ENCODE peak calls at places on chromosomes 1 and 21, in four cellular contexts. T is naive thymus-derived CD4-positive, alpha-beta T cell; I is fibroblast of lung; K is neural progenitor cell. M is an unnamed sample.

GRCh38 chr1:204997616-204998015 is 45.4 kb upstream of the CNTN2 start:
- DNase-seq in T (no peak), I (no peak), K (no peak), M (no peak)

GRCh38 chr1:102837551-102837950 is 270.8 kb downstream of the COL11A1 start:
- DNase-seq in T (no peak), I (no peak), K (no peak), M (no peak)

GRCh38 chr1:3992103-3992556 is 92.1 kb upstream of the C1orf174 start:
- DNase-seq in T (no peak), I (no peak), K (no peak), M (no peak)

GRCh38 chr1:88300864-88301263 is 383.2 kb upstream of the PKN2 start:
- DNase-seq in T (no peak), I (no peak), K (no peak), M (no peak)

GRCh38 chr1:37305108-37305507 is 169.3 kb upstream of the ZC3H12A start:
- DNase-seq in T (no peak), I (no peak), K (no peak), M (no peak)

GRCh38 chr1:244654284-244655038 is 1.5 kb downstream of the DESI2 start:
- DNase-seq in T (no peak), I (no peak), K (no peak), M (no peak)

GRCh38 chr1:42736152-42736551 is 3.9 kb downstream of the CLDN19 start:
- DNase-seq in T (no peak), I (no peak), K (peak; percentile 32), M (no peak)

GRCh38 chr1:234537236-234537635 is 58.3 kb upstream of the TARBP1 start:
- DNase-seq in T (no peak), I (no peak), K (no peak), M (no peak)

GRCh38 chr1:214241060-214241459 is 39.9 kb upstream of the SMYD2 start:
- DNase-seq in T (no peak), I (no peak), K (no peak), M (no peak)

GRCh38 chr1:30274176-30274936 is 449.0 kb downstream of the MATN1 start:
- DNase-seq in T (no peak), I (no peak), K (peak; percentile 16), M (no peak)

GRCh38 chr1:169601096-169601881 is 15.0 kb upstream of the F5 start:
- DNase-seq in T (no peak), I (peak; percentile 25), K (peak; percentile 20), M (no peak)

GRCh38 chr1:67855944-67856343 is 22.7 kb upstream of the GNG12 start:
- DNase-seq in T (no peak), I (peak; percentile 53), K (no peak), M (no peak)

GRCh38 chr1:67484492-67484891 is 54.3 kb upstream of the SERBP1 start:
- DNase-seq in T (no peak), I (no peak), K (peak; percentile 57), M (no peak)

GRCh38 chr1:23483327-23484252 is at the start of gene ASAP3:
- DNase-seq in T (no peak), I (peak; percentile 75), K (peak; percentile 54), M (no peak)

GRCh38 chr1:117612517-117613248 is 6.8 kb downstream of the TENT5C start:
- DNase-seq in T (no peak), I (peak; percentile 90), K (no peak), M (no peak)

GRCh38 chr21:14875704-14876364 is 189.0 kb downstream of the NRIP1 start:
- DNase-seq in T (no peak), I (peak; percentile 25), K (no peak), M (no peak)

GRCh38 chr1:213649373-213649772 is 338.4 kb upstream of the PROX1 start:
- DNase-seq in T (no peak), I (no peak), K (no peak), M (no peak)

GRCh38 chr1:219965950-219966349 is 37.6 kb upstream of the SLC30A10 start:
- DNase-seq in T (no peak), I (no peak), K (no peak), M (no peak)

GRCh38 chr1:3707298-3707938 is 44.8 kb upstream of the CCDC27 start:
- DNase-seq in T (no peak), I (no peak), K (peak; percentile 82), M (no peak)

GRCh38 chr1:200414657-200415056 is 4.8 kb upstream of the ZNF281 start:
- DNase-seq in T (no peak), I (no peak), K (no peak), M (no peak)

GRCh38 chr1:7672864-7673263 is 98.2 kb upstream of the VAMP3 start:
- DNase-seq in T (no peak), I (no peak), K (no peak), M (no peak)

GRCh38 chr1:16625497-16626408 is 12.4 kb upstream of the NBPF1 start:
- DNase-seq in T (no peak), I (no peak), K (no peak), M (no peak)

GRCh38 chr1:186442651-186443114 is 18.2 kb downstream of the PDC start:
- DNase-seq in T (no peak), I (peak; percentile 90), K (no peak), M (no peak)

GRCh38 chr21:46153259-46154154 is 1.9 kb downstream of the FTCD start:
- DNase-seq in T (peak; percentile 34), I (no peak), K (peak; percentile 80), M (no peak)

GRCh38 chr1:113021430-113022085 is 51.4 kb upstream of the LRIG2 start:
- DNase-seq in T (no peak), I (no peak), K (no peak), M (no peak)

GRCh38 chr21:39316062-39316461 is 2.6 kb upstream of the BRWD1 start:
- DNase-seq in T (no peak), I (no peak), K (no peak), M (no peak)

GRCh38 chr21:14306143-14306907 is 76.6 kb downstream of the HSPA13 start:
- DNase-seq in T (no peak), I (no peak), K (no peak), M (no peak)

GRCh38 chr1:56799605-56800398 is 19.4 kb downstream of the FYB2 start:
- DNase-seq in T (no peak), I (peak; percentile 88), K (no peak), M (no peak)

GRCh38 chr1:15684042-15684461 is at the start of gene PLEKHM2:
- DNase-seq in T (peak; percentile 55), I (peak; percentile 40), K (peak; percentile 77), M (no peak)

GRCh38 chr1:152901631-152902030 is 6.7 kb upstream of the IVL start:
- DNase-seq in T (no peak), I (no peak), K (no peak), M (no peak)

GRCh38 chr1:168512864-168513595 is 30.8 kb downstream of the XCL2 start:
- DNase-seq in T (no peak), I (no peak), K (no peak), M (no peak)

GRCh38 chr1:63935553-63935952 is 161.7 kb downstream of the ROR1 start:
- DNase-seq in T (no peak), I (no peak), K (no peak), M (no peak)

GRCh38 chr21:30102881-30103280 is 63.7 kb downstream of the CLDN17 start:
- DNase-seq in T (no peak), I (no peak), K (peak; percentile 55), M (no peak)

GRCh38 chr1:161198877-161199431 is at the start of gene ADAMTS4:
- DNase-seq in T (no peak), I (peak; percentile 42), K (peak; percentile 74), M (no peak)

GRCh38 chr1:171801395-171801990 is 20.0 kb downstream of the METTL13 start:
- DNase-seq in T (no peak), I (peak; percentile 33), K (peak; percentile 73), M (no peak)

DNA sequence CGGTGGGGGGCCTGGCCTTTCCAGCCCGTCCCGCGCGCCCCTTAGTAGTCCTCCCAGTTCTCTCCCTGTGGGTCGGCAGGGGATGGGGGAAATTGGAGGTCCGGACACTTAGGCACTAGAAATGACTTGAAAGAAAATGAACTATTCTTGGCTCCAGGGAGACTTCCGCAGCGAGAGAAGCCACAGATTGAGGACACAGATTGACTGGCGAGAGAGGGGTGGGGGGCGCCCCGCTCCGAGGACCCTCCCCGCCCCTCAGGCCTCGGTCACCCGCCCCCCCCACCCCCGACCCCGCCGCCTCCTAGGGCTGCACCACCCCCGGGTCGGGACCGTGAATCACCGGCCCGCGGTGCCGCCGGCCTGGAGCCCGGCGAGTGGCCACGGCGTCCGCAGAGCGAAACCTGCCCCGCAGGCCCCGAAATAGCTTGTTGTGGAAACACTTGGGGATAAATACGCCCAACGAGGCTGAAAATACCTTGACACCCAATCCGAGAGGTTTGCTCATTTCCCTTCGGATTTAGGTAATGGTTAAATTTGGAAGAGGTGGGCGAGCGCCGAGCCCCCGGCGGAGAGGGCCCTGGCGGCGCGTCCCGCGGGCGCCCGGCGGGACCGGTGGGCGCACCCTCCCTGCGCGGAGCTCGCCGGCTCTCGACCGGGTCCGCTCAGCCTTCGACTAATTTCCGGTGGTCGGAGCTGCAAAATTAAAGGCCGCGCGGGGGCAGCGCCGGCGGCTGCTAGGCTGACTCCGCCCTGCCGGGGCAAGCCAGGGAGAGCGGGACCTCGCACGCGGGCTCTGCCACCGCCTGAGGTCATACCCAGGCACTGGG is at the start of gene GFI1:
- DNase-seq in T (peak; percentile 27), I (no peak), K (peak; percentile 74), M (peak; percentile 40)
- H3K27ac ChIP-seq in T (peak within 1 kb of the TSS; percentile 67), I (no peak within 1 kb of the TSS), K (no peak within 1 kb of the TSS), M (peak within 1 kb of the TSS; percentile 72)

DNA sequence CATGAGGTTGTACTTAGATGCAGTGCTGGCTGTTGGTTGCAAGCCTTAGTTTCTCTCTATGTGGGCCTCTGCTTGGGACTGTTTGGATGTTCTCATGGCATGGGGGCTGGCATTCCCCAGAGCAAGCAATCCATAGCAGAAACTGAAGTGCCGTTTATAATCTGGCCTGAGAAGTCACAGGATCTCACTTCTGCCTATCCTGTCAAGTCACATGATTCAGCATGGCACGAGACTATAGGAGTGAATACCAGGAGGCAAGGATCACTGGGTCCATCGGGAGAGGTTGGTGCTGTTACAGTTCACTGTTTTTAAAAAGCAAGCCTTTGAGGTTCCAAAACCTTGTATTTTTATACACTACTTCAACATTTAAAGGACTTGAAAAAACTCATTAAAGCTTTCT is 16.7 kb downstream of the COLGALT2 start:
- DNase-seq in T (no peak), I (no peak), K (no peak), M (no peak)
- H3K27ac ChIP-seq in T (no peak overlapping the region), I (no peak overlapping the region), K (no peak overlapping the region), M (no peak overlapping the region)

DNA sequence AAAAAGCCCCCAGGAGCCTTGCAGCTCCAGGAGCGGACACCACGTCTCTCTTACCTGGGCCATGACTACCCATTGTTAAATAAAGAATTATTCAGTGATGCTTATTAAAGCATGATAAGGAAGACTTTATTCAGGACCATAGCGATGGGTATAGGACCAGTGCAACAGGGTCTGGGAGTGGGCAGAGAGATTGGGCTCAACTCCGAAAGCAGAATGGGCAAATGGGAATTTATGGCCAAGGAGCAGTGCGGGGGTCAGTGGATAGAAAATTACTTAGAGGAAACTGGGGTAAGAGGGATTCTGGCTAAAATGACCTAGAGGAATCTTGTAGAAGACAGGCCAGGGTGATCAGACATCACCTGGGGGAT is 580 bp upstream of the ATP5PO start:
- DNase-seq in T (no peak), I (no peak), K (peak; percentile 38), M (no peak)
- H3K27ac ChIP-seq in T (peak overlapping the region; percentile 92), I (peak overlapping the region; percentile 1), K (no peak overlapping the region), M (peak overlapping the region; percentile 84)

DNA sequence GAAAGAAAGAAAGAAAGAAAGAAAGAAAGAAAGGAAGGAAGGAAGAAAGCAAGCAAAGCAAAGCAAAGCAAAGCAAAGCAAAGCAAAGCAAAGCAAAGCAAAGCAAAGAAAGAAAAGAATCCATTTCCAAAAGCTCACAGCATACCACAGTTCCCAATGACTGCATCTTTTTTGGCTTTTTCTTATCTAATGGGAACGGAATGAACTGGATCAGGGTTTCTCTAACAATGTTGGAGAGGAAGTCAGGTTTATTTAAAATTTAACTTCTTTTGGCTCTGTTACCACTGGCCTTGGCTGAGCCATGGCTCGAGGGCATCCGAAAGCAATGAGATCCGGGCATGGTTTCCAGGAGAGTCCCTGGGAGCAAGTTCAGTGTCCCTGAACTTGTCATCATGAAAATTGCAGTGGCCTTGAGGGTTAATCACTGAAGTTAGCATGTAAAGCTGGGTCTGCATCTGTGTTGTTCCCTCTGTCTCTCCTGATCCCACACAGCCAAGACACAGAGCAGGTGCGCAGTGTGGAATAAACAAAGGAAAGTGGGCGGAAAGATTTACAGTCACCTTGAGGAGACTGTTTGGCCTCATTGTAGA is 34.6 kb upstream of the CTPS1 start:
- DNase-seq in T (no peak), I (peak; percentile 68), K (no peak), M (no peak)
- H3K27ac ChIP-seq in T (no peak overlapping the region), I (no peak overlapping the region), K (no peak overlapping the region), M (no peak overlapping the region)

M was measured in effector memory CD4-positive, alpha-beta T cell.